ENCODE peak calls at places on chromosome X, in eight cellular contexts. One of them, this sample, is unnamed.

GRCh38 chrX:119181491-119181890 is 53.9 kb upstream of the KIAA1210 start:
- DNase-seq in progenitor cell of endocrine pancreas: no peak
- DNase-seq in heart left ventricle: no peak
- DNase-seq in RPMI8226: no peak
- DNase-seq in stimulated activated CD4-positive, alpha-beta T cell treated with anti-CD3 and anti-CD28 coated beads, Interleukin-2, amount 100 ng/mL, for 24 hours: no peak
- DNase-seq in cardiac fibroblast: peak; percentile 23
- DNase-seq in NCI-H774: no peak
- DNase-seq in ovary: no peak
- DNase-seq in this sample: no peak

GRCh38 chrX:65920620-65921019 is 119.3 kb downstream of the VSIG4 start:
- DNase-seq in progenitor cell of endocrine pancreas: no peak
- DNase-seq in heart left ventricle: no peak
- DNase-seq in ovary: no peak
- DNase-seq in stimulated activated CD4-positive, alpha-beta T cell treated with anti-CD3 and anti-CD28 coated beads, Interleukin-2, amount 100 ng/mL, for 24 hours: no peak
- DNase-seq in RPMI8226: no peak
- DNase-seq in NCI-H774: no peak
- DNase-seq in cardiac fibroblast: no peak
- DNase-seq in this sample: no peak

GRCh38 chrX:45261005-45261404 is 60.3 kb upstream of the DIPK2B start:
- DNase-seq in RPMI8226: no peak
- DNase-seq in ovary: no peak
- DNase-seq in NCI-H774: no peak
- DNase-seq in stimulated activated CD4-positive, alpha-beta T cell treated with anti-CD3 and anti-CD28 coated beads, Interleukin-2, amount 100 ng/mL, for 24 hours: no peak
- DNase-seq in cardiac fibroblast: no peak
- DNase-seq in progenitor cell of endocrine pancreas: no peak
- DNase-seq in heart left ventricle: no peak
- DNase-seq in this sample: no peak

GRCh38 chrX:40644821-40645358 is 2.5 kb downstream of the CXorf38 start:
- DNase-seq in stimulated activated CD4-positive, alpha-beta T cell treated with anti-CD3 and anti-CD28 coated beads, Interleukin-2, amount 100 ng/mL, for 24 hours: peak; percentile 19
- DNase-seq in heart left ventricle: no peak
- DNase-seq in progenitor cell of endocrine pancreas: no peak
- DNase-seq in RPMI8226: peak; percentile 74
- DNase-seq in ovary: peak; percentile 52
- DNase-seq in NCI-H774: no peak
- DNase-seq in cardiac fibroblast: peak; percentile 67
- DNase-seq in this sample: peak; percentile 73

GRCh38 chrX:98371994-98372393 is 1488.3 kb downstream of the RPA4 start:
- DNase-seq in heart left ventricle: no peak
- DNase-seq in stimulated activated CD4-positive, alpha-beta T cell treated with anti-CD3 and anti-CD28 coated beads, Interleukin-2, amount 100 ng/mL, for 24 hours: no peak
- DNase-seq in ovary: no peak
- DNase-seq in RPMI8226: no peak
- DNase-seq in progenitor cell of endocrine pancreas: no peak
- DNase-seq in NCI-H774: no peak
- DNase-seq in cardiac fibroblast: no peak
- DNase-seq in this sample: no peak

GRCh38 chrX:39017716-39018115 is 216.5 kb downstream of the MID1IP1 start:
- DNase-seq in cardiac fibroblast: no peak
- DNase-seq in stimulated activated CD4-positive, alpha-beta T cell treated with anti-CD3 and anti-CD28 coated beads, Interleukin-2, amount 100 ng/mL, for 24 hours: no peak
- DNase-seq in progenitor cell of endocrine pancreas: no peak
- DNase-seq in ovary: no peak
- DNase-seq in RPMI8226: no peak
- DNase-seq in NCI-H774: no peak
- DNase-seq in heart left ventricle: no peak
- DNase-seq in this sample: no peak

GRCh38 chrX:133555796-133556458 is 140.6 kb upstream of the GPC4 start:
- DNase-seq in RPMI8226: no peak
- DNase-seq in NCI-H774: no peak
- DNase-seq in cardiac fibroblast: no peak
- DNase-seq in heart left ventricle: no peak
- DNase-seq in progenitor cell of endocrine pancreas: no peak
- DNase-seq in ovary: no peak
- DNase-seq in stimulated activated CD4-positive, alpha-beta T cell treated with anti-CD3 and anti-CD28 coated beads, Interleukin-2, amount 100 ng/mL, for 24 hours: no peak
- DNase-seq in this sample: no peak

GRCh38 chrX:41481264-41482109 is 34.3 kb downstream of the NYX start:
- DNase-seq in ovary: no peak
- DNase-seq in progenitor cell of endocrine pancreas: no peak
- DNase-seq in RPMI8226: no peak
- DNase-seq in stimulated activated CD4-positive, alpha-beta T cell treated with anti-CD3 and anti-CD28 coated beads, Interleukin-2, amount 100 ng/mL, for 24 hours: peak; percentile 2
- DNase-seq in cardiac fibroblast: peak; percentile 26
- DNase-seq in heart left ventricle: no peak
- DNase-seq in NCI-H774: no peak
- DNase-seq in this sample: no peak

GRCh38 chrX:15373986-15374385 is 10.2 kb downstream of the VEGFD start:
- DNase-seq in cardiac fibroblast: no peak
- DNase-seq in stimulated activated CD4-positive, alpha-beta T cell treated with anti-CD3 and anti-CD28 coated beads, Interleukin-2, amount 100 ng/mL, for 24 hours: no peak
- DNase-seq in progenitor cell of endocrine pancreas: no peak
- DNase-seq in heart left ventricle: no peak
- DNase-seq in ovary: no peak
- DNase-seq in RPMI8226: no peak
- DNase-seq in NCI-H774: no peak
- DNase-seq in this sample: no peak

GRCh38 chrX:108347800-108348199 is 90.4 kb downstream of the COL4A6 start:
- DNase-seq in cardiac fibroblast: no peak
- DNase-seq in NCI-H774: peak; percentile 0
- DNase-seq in RPMI8226: no peak
- DNase-seq in heart left ventricle: no peak
- DNase-seq in progenitor cell of endocrine pancreas: no peak
- DNase-seq in ovary: no peak
- DNase-seq in stimulated activated CD4-positive, alpha-beta T cell treated with anti-CD3 and anti-CD28 coated beads, Interleukin-2, amount 100 ng/mL, for 24 hours: no peak
- DNase-seq in this sample: no peak

GRCh38 chrX:46637937-46638336 is 64.4 kb downstream of the CHST7 start:
- DNase-seq in stimulated activated CD4-positive, alpha-beta T cell treated with anti-CD3 and anti-CD28 coated beads, Interleukin-2, amount 100 ng/mL, for 24 hours: no peak
- DNase-seq in progenitor cell of endocrine pancreas: no peak
- DNase-seq in ovary: no peak
- DNase-seq in cardiac fibroblast: no peak
- DNase-seq in NCI-H774: no peak
- DNase-seq in heart left ventricle: no peak
- DNase-seq in RPMI8226: no peak
- DNase-seq in this sample: no peak

GRCh38 chrX:40094041-40094899 is 3.5 kb downstream of the BCOR start:
- DNase-seq in ovary: peak; percentile 46
- DNase-seq in stimulated activated CD4-positive, alpha-beta T cell treated with anti-CD3 and anti-CD28 coated beads, Interleukin-2, amount 100 ng/mL, for 24 hours: peak; percentile 42
- DNase-seq in heart left ventricle: peak; percentile 77
- DNase-seq in cardiac fibroblast: peak; percentile 39
- DNase-seq in RPMI8226: peak; percentile 69
- DNase-seq in progenitor cell of endocrine pancreas: no peak
- DNase-seq in NCI-H774: no peak
- DNase-seq in this sample: peak; percentile 86

GRCh38 chrX:13396887-13397286 is 77.0 kb upstream of the ATXN3L start:
- DNase-seq in NCI-H774: no peak
- DNase-seq in ovary: no peak
- DNase-seq in heart left ventricle: no peak
- DNase-seq in cardiac fibroblast: peak; percentile 72
- DNase-seq in stimulated activated CD4-positive, alpha-beta T cell treated with anti-CD3 and anti-CD28 coated beads, Interleukin-2, amount 100 ng/mL, for 24 hours: no peak
- DNase-seq in progenitor cell of endocrine pancreas: no peak
- DNase-seq in RPMI8226: no peak
- DNase-seq in this sample: no peak

GRCh38 chrX:132165651-132166050 is 37.8 kb upstream of the FRMD7 start:
- DNase-seq in ovary: no peak
- DNase-seq in progenitor cell of endocrine pancreas: no peak
- DNase-seq in heart left ventricle: no peak
- DNase-seq in cardiac fibroblast: peak; percentile 9
- DNase-seq in NCI-H774: no peak
- DNase-seq in RPMI8226: no peak
- DNase-seq in stimulated activated CD4-positive, alpha-beta T cell treated with anti-CD3 and anti-CD28 coated beads, Interleukin-2, amount 100 ng/mL, for 24 hours: no peak
- DNase-seq in this sample: no peak

GRCh38 chrX:370963-371745 is 15.6 kb downstream of the PPP2R3B start:
- DNase-seq in stimulated activated CD4-positive, alpha-beta T cell treated with anti-CD3 and anti-CD28 coated beads, Interleukin-2, amount 100 ng/mL, for 24 hours: no peak
- DNase-seq in heart left ventricle: no peak
- DNase-seq in cardiac fibroblast: no peak
- DNase-seq in RPMI8226: no peak
- DNase-seq in progenitor cell of endocrine pancreas: no peak
- DNase-seq in ovary: no peak
- DNase-seq in NCI-H774: no peak
- DNase-seq in this sample: no peak

GRCh38 chrX:150813922-150814321 is 84.5 kb downstream of the CD99L2 start:
- DNase-seq in ovary: no peak
- DNase-seq in stimulated activated CD4-positive, alpha-beta T cell treated with anti-CD3 and anti-CD28 coated beads, Interleukin-2, amount 100 ng/mL, for 24 hours: no peak
- DNase-seq in NCI-H774: no peak
- DNase-seq in progenitor cell of endocrine pancreas: no peak
- DNase-seq in RPMI8226: no peak
- DNase-seq in heart left ventricle: no peak
- DNase-seq in cardiac fibroblast: peak; percentile 31
- DNase-seq in this sample: no peak

GRCh38 chrX:41334866-41335589 is 1.1 kb downstream of the DDX3X start:
- DNase-seq in ovary: peak; percentile 75
- DNase-seq in stimulated activated CD4-positive, alpha-beta T cell treated with anti-CD3 and anti-CD28 coated beads, Interleukin-2, amount 100 ng/mL, for 24 hours: peak; percentile 57
- DNase-seq in progenitor cell of endocrine pancreas: peak; percentile 12
- DNase-seq in heart left ventricle: peak; percentile 79
- DNase-seq in NCI-H774: peak; percentile 5
- DNase-seq in cardiac fibroblast: peak; percentile 53
- DNase-seq in RPMI8226: peak; percentile 68
- DNase-seq in this sample: no peak

This sample was measured in cardiac muscle cell.